ENCODE peak calls at places on chromosomes 4 and X, in five cellular contexts. One of them, this sample, is unnamed.
A peak's percentile ranks its signal among the peaks of the same experiment; 100 is the strongest.

GRCh38 chr4:128298852-128299251 is 11.2 kb upstream of the PGRMC2 start:
- DNase-seq in neuronal stem cell: no peak
- DNase-seq in MM.1S: no peak
- DNase-seq in astrocyte: no peak
- DNase-seq in HepG2: no peak
- DNase-seq in this sample: no peak

GRCh38 chr4:105895609-105896460 is 564 bp downstream of the NPNT start:
- DNase-seq in MM.1S: peak; percentile 62
- DNase-seq in astrocyte: peak; percentile 2
- DNase-seq in neuronal stem cell: peak; percentile 37
- DNase-seq in HepG2: no peak
- DNase-seq in this sample: no peak

GRCh38 chr4:30619679-30620078 is 100.5 kb upstream of the PCDH7 start:
- DNase-seq in HepG2: no peak
- DNase-seq in astrocyte: peak; percentile 16
- DNase-seq in neuronal stem cell: no peak
- DNase-seq in MM.1S: no peak
- DNase-seq in this sample: no peak

GRCh38 chrX:74461384-74461783 is 40.1 kb downstream of the SLC16A2 start:
- DNase-seq in HepG2: no peak
- DNase-seq in neuronal stem cell: no peak
- DNase-seq in MM.1S: no peak
- DNase-seq in astrocyte: no peak
- DNase-seq in this sample: no peak

GRCh38 chr4:142379277-142380051 is 466.6 kb downstream of the INPP4B start:
- DNase-seq in MM.1S: no peak
- DNase-seq in neuronal stem cell: no peak
- DNase-seq in HepG2: no peak
- DNase-seq in astrocyte: peak; percentile 94
- DNase-seq in this sample: no peak

GRCh38 chr4:130563891-130564418 is 1468.0 kb downstream of the C4orf33 start:
- DNase-seq in MM.1S: no peak
- DNase-seq in HepG2: no peak
- DNase-seq in astrocyte: no peak
- DNase-seq in neuronal stem cell: no peak
- DNase-seq in this sample: no peak

GRCh38 chr4:176339936-176340761 is 20.4 kb downstream of the SPCS3 start:
- DNase-seq in MM.1S: no peak
- DNase-seq in HepG2: no peak
- DNase-seq in astrocyte: no peak
- DNase-seq in neuronal stem cell: no peak
- DNase-seq in this sample: no peak

GRCh38 chr4:42781325-42781724 is 111.2 kb upstream of the GRXCR1 start:
- DNase-seq in astrocyte: no peak
- DNase-seq in MM.1S: no peak
- DNase-seq in neuronal stem cell: no peak
- DNase-seq in HepG2: no peak
- DNase-seq in this sample: no peak

GRCh38 chr4:103091601-103092223 is 7.9 kb downstream of the BDH2 start:
- DNase-seq in neuronal stem cell: peak; percentile 50
- DNase-seq in MM.1S: peak; percentile 87
- DNase-seq in astrocyte: peak; percentile 31
- DNase-seq in HepG2: peak; percentile 72
- DNase-seq in this sample: peak; percentile 66

GRCh38 chrX:45508459-45508858 is 307.8 kb upstream of the DIPK2B start:
- DNase-seq in MM.1S: no peak
- DNase-seq in HepG2: no peak
- DNase-seq in astrocyte: peak; percentile 22
- DNase-seq in neuronal stem cell: no peak
- DNase-seq in this sample: no peak

GRCh38 chr4:177001271-177002175 is 208.8 kb upstream of the VEGFC start:
- DNase-seq in MM.1S: no peak
- DNase-seq in HepG2: no peak
- DNase-seq in astrocyte: peak; percentile 59
- DNase-seq in neuronal stem cell: no peak
- DNase-seq in this sample: no peak

GRCh38 chr4:23930750-23931488 is 41.1 kb upstream of the PPARGC1A start:
- DNase-seq in MM.1S: no peak
- DNase-seq in astrocyte: peak; percentile 35
- DNase-seq in HepG2: peak; percentile 75
- DNase-seq in neuronal stem cell: no peak
- DNase-seq in this sample: no peak

GRCh38 chr4:88382621-88383020 is 4.0 kb downstream of the HERC6 start:
- DNase-seq in astrocyte: no peak
- DNase-seq in MM.1S: peak; percentile 79
- DNase-seq in HepG2: no peak
- DNase-seq in neuronal stem cell: no peak
- DNase-seq in this sample: no peak

GRCh38 chr4:189202869-189203271 is 737.8 kb upstream of the FRG1 start:
- DNase-seq in MM.1S: no peak
- DNase-seq in astrocyte: peak; percentile 8
- DNase-seq in neuronal stem cell: no peak
- DNase-seq in HepG2: no peak
- DNase-seq in this sample: peak; percentile 13
- H3K4me3 ChIP-seq in MM.1S: peak overlapping the region; percentile 34
- H3K4me3 ChIP-seq in astrocyte: no peak overlapping the region
- H3K4me3 ChIP-seq in neuronal stem cell: no peak overlapping the region
- H3K4me3 ChIP-seq in HepG2: no peak overlapping the region
- H3K4me3 ChIP-seq in this sample: no peak overlapping the region

GRCh38 chr4:183399166-183399565 is 45.3 kb upstream of the CDKN2AIP start:
- DNase-seq in HepG2: no peak
- DNase-seq in astrocyte: no peak
- DNase-seq in neuronal stem cell: no peak
- DNase-seq in MM.1S: no peak
- DNase-seq in this sample: no peak
- H3K9ac ChIP-seq in HepG2: no peak overlapping the region
- H3K9ac ChIP-seq in astrocyte: peak overlapping the region; percentile 80
- H3K9ac ChIP-seq in neuronal stem cell: no peak overlapping the region
- H3K9ac ChIP-seq in MM.1S: no peak overlapping the region
- H3K9ac ChIP-seq in this sample: no peak overlapping the region

DNA sequence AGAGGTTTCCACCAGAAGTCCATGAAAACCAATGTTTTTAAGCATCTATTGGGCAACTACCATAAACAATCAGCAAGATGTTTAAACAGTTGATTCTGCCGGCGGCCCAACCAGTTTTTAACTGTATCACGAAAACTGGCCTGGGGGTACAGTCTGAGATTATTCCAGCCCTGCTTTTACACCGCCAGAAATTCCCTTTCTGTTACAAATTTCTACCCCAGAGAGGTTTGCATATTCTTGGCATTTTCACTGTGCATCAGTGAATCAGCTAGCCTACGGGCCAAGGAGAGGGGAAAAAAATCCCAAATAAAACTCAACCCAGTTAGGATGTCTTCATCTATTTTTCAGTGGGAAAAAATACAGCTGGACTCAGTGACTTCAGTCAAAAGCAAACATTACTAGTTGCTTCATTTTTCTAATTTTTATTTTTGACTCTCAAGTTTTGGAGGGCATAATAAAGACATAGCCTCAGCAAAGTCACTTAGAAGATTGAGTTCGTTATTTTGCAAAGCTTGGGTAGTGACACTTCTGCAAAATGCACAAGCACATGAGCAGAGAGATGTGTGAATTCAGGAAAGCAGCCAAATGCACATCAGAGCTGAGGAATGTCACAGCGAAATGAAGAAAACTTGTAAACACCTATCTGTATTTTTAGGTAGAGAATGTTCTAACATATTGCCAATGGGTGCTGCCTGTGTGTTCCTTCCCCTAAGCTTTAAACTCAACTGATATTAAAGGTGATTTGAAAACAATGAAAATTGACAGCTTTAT is 167.9 kb upstream of the GK2 start:
- DNase-seq in astrocyte: no peak
- DNase-seq in neuronal stem cell: no peak
- DNase-seq in HepG2: no peak
- DNase-seq in MM.1S: no peak
- DNase-seq in this sample: no peak
- H3K4me3 ChIP-seq in astrocyte: no peak overlapping the region
- H3K4me3 ChIP-seq in neuronal stem cell: no peak overlapping the region
- H3K4me3 ChIP-seq in HepG2: no peak overlapping the region
- H3K4me3 ChIP-seq in MM.1S: no peak overlapping the region
- H3K4me3 ChIP-seq in this sample: no peak overlapping the region

GRCh38 chr4:93568758-93569157 is 259.8 kb upstream of the ATOH1 start:
- DNase-seq in HepG2: no peak
- DNase-seq in neuronal stem cell: no peak
- DNase-seq in MM.1S: no peak
- DNase-seq in astrocyte: no peak
- DNase-seq in this sample: no peak
- H3K9ac ChIP-seq in HepG2: no peak overlapping the region
- H3K9ac ChIP-seq in neuronal stem cell: no peak overlapping the region
- H3K9ac ChIP-seq in MM.1S: no peak overlapping the region
- H3K9ac ChIP-seq in astrocyte: no peak overlapping the region
- H3K9ac ChIP-seq in this sample: no peak overlapping the region

DNA sequence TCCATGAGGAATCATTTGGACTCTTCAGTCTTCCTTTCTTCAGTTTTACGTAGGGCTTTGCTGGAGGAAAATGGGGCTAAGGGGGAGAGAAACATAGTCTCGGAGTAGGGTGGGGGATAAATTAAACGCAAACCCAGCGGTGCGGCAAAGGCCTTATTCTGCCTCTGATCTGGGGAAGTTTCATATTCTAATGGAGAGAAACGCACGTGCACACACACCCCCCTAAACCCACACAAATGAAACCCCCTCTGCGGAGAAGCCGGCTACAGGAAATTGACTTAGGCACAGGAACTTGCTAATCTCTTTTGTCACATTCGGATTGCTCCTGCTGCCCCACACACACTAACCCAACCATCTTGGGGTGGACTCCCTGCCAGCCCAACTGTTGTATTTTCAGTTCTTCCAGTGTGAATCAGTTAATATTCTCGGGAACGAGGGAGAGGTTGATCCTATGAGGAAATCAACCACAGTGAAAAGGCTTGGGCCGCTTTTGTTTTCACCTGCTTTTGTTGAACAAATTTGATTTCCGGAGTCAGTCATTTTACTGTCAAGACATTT is at the start of gene RHOH:
- DNase-seq in HepG2: no peak
- DNase-seq in astrocyte: no peak
- DNase-seq in neuronal stem cell: no peak
- DNase-seq in MM.1S: peak; percentile 94
- DNase-seq in this sample: peak; percentile 91
- H3K4me3 ChIP-seq in HepG2: no peak within 1 kb of the TSS
- H3K4me3 ChIP-seq in astrocyte: no peak within 1 kb of the TSS
- H3K4me3 ChIP-seq in neuronal stem cell: no peak within 1 kb of the TSS
- H3K4me3 ChIP-seq in MM.1S: peak within 1 kb of the TSS; percentile 83
- H3K4me3 ChIP-seq in this sample: peak within 1 kb of the TSS; percentile 75

DNA sequence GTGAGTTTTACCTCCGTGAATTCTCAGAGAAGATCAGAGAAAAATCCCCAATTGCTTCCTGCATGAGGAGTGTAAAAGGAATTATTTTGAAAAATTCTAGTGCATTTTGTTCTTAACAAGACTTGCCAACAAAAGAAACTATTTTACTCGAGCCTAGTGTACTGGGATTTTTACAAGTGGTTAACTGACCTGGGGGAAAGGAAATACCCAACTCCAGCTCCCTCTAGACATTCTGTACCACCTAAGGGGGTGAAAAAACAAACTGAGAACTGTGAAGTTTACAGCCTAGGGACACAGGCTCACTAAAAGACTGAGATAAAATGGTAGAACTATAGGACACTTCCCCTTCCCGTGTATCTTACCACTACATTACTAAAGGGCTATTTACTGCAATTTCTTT is 2.6 kb upstream of the ADH5 start:
- DNase-seq in MM.1S: no peak
- DNase-seq in neuronal stem cell: no peak
- DNase-seq in astrocyte: no peak
- DNase-seq in HepG2: no peak
- DNase-seq in this sample: no peak
- H3K9ac ChIP-seq in MM.1S: no peak overlapping the region
- H3K9ac ChIP-seq in neuronal stem cell: no peak overlapping the region
- H3K9ac ChIP-seq in astrocyte: peak overlapping the region; percentile 25
- H3K9ac ChIP-seq in HepG2: no peak overlapping the region
- H3K9ac ChIP-seq in this sample: no peak overlapping the region

GRCh38 chr4:55347610-55348228 is 1.7 kb downstream of the SRD5A3 start:
- DNase-seq in MM.1S: no peak
- DNase-seq in HepG2: no peak
- DNase-seq in astrocyte: no peak
- DNase-seq in neuronal stem cell: no peak
- DNase-seq in this sample: no peak

GRCh38 chr4:55348436-55348835 is 2.4 kb downstream of the SRD5A3 start:
- DNase-seq in MM.1S: no peak
- DNase-seq in HepG2: no peak
- DNase-seq in neuronal stem cell: no peak
- DNase-seq in astrocyte: no peak
- DNase-seq in this sample: no peak

GRCh38 chr4:55345054-55345453 is 988 bp upstream of the SRD5A3 start:
- DNase-seq in HepG2: peak; percentile 23
- DNase-seq in astrocyte: no peak
- DNase-seq in MM.1S: no peak
- DNase-seq in neuronal stem cell: no peak
- DNase-seq in this sample: no peak

GRCh38 chr4:55345980-55346850 is at the start of gene SRD5A3:
- DNase-seq in MM.1S: peak; percentile 87
- DNase-seq in neuronal stem cell: peak; percentile 79
- DNase-seq in HepG2: peak; percentile 66
- DNase-seq in astrocyte: peak; percentile 63
- DNase-seq in this sample: peak; percentile 76

GRCh38 chr4:55346851-55347255 is 811 bp downstream of the SRD5A3 start:
- DNase-seq in MM.1S: no peak
- DNase-seq in astrocyte: no peak
- DNase-seq in HepG2: no peak
- DNase-seq in neuronal stem cell: no peak
- DNase-seq in this sample: no peak
- H3K4me3 ChIP-seq in MM.1S: peak overlapping the region; percentile 63
- H3K4me3 ChIP-seq in astrocyte: peak overlapping the region; percentile 72
- H3K4me3 ChIP-seq in HepG2: peak overlapping the region; percentile 66
- H3K4me3 ChIP-seq in neuronal stem cell: peak overlapping the region; percentile 90
- H3K4me3 ChIP-seq in this sample: peak overlapping the region; percentile 83

GRCh38 chr4:151743894-151744293 is 16.9 kb downstream of the GATB start:
- DNase-seq in HepG2: no peak
- DNase-seq in astrocyte: no peak
- DNase-seq in neuronal stem cell: no peak
- DNase-seq in MM.1S: no peak
- DNase-seq in this sample: no peak

GRCh38 chr4:151745727-151746231 is 15.0 kb downstream of the GATB start:
- DNase-seq in HepG2: no peak
- DNase-seq in astrocyte: peak; percentile 6
- DNase-seq in MM.1S: no peak
- DNase-seq in neuronal stem cell: no peak
- DNase-seq in this sample: no peak

GRCh38 chr4:151739118-151739517 is 21.7 kb downstream of the GATB start:
- DNase-seq in neuronal stem cell: no peak
- DNase-seq in HepG2: no peak
- DNase-seq in astrocyte: no peak
- DNase-seq in MM.1S: no peak
- DNase-seq in this sample: no peak

GRCh38 chr4:151743128-151743854 is 17.5 kb downstream of the GATB start:
- DNase-seq in neuronal stem cell: no peak
- DNase-seq in MM.1S: no peak
- DNase-seq in HepG2: no peak
- DNase-seq in astrocyte: peak; percentile 9
- DNase-seq in this sample: no peak

GRCh38 chr4:151744614-151745013 is 16.2 kb downstream of the GATB start:
- DNase-seq in astrocyte: peak; percentile 95
- DNase-seq in HepG2: peak; percentile 66
- DNase-seq in MM.1S: peak; percentile 8
- DNase-seq in neuronal stem cell: no peak
- DNase-seq in this sample: no peak
- H3K9ac ChIP-seq in astrocyte: peak overlapping the region; percentile 41
- H3K9ac ChIP-seq in HepG2: no peak overlapping the region
- H3K9ac ChIP-seq in MM.1S: no peak overlapping the region
- H3K9ac ChIP-seq in neuronal stem cell: no peak overlapping the region
- H3K9ac ChIP-seq in this sample: no peak overlapping the region